ENCODE peak calls at places on chromosomes 3 and 15, in six cellular contexts. S is bronchial epithelial cell, D is right atrium auricular region, V is dorsolateral prefrontal cortex, F is AG04450, H is left lung. Y is an unnamed sample.

GRCh38 chr3:54176106-54176505 is 53.8 kb downstream of the CACNA2D3 start:
- DNase-seq in V (no peak), S (peak), F (no peak), H (no peak), D (no peak), Y (no peak)

GRCh38 chr3:46676601-46677071 is 16.8 kb downstream of the ALS2CL start:
- DNase-seq in H (peak), D (no peak), F (no peak), V (no peak), S (no peak), Y (no peak)

GRCh38 chr3:112685435-112685834 is 44.5 kb upstream of the CCDC80 start:
- DNase-seq in D (no peak), H (no peak), V (no peak), S (no peak), F (peak), Y (no peak)

GRCh38 chr3:119403201-119403600 is 60.2 kb downstream of the TMEM39A start:
- DNase-seq in D (no peak), S (peak), V (no peak), F (no peak), H (no peak), Y (no peak)

GRCh38 chr3:25420168-25420567 is 7.9 kb upstream of the RARB start:
- DNase-seq in H (no peak), S (no peak), D (no peak), V (no peak), F (no peak), Y (no peak)

GRCh38 chr3:124812291-124813265 is 74.6 kb downstream of the ITGB5 start:
- DNase-seq in S (peak), H (no peak), D (peak), V (peak), F (peak), Y (peak)

GRCh38 chr15:43977072-43977884 is 150.5 kb downstream of the WDR76 start:
- DNase-seq in H (no peak), D (no peak), V (no peak), F (no peak), S (no peak), Y (no peak)

GRCh38 chr15:70748281-70748747 is 15.0 kb downstream of the UACA start:
- DNase-seq in H (no peak), D (peak), F (no peak), V (no peak), S (no peak), Y (no peak)

GRCh38 chr3:57164217-57164605 is 942 bp downstream of the IL17RD start:
- DNase-seq in H (peak), D (peak), S (no peak), V (no peak), F (no peak), Y (no peak)

GRCh38 chr15:78129098-78130011 is 1.9 kb downstream of the CIB2 start:
- DNase-seq in H (no peak), V (no peak), F (no peak), D (no peak), S (no peak), Y (no peak)

GRCh38 chr3:177211503-177212277 is 14.4 kb upstream of the TBL1XR1 start:
- DNase-seq in F (no peak), H (no peak), V (no peak), S (peak), D (no peak), Y (peak)

GRCh38 chr3:139534444-139534812 is 5.1 kb downstream of the RBP1 start:
- DNase-seq in H (no peak), S (peak), V (no peak), D (no peak), F (peak), Y (peak)

GRCh38 chr15:74422723-74423442 is 10.9 kb downstream of the SEMA7A start:
- DNase-seq in H (peak), D (no peak), F (no peak), V (no peak), S (peak), Y (peak)

GRCh38 chr15:96341465-96342142 is 11.1 kb downstream of the NR2F2 start:
- DNase-seq in S (no peak), D (peak), V (no peak), F (no peak), H (no peak), Y (no peak)
- H3K4me3 ChIP-seq in S (peak), D (peak), V (peak), F (peak), H (peak), Y (peak)

GRCh38 chr15:65303687-65304392 is 637 bp upstream of the RNU5B-1 start:
- DNase-seq in F (peak), D (peak), V (peak), H (no peak), S (peak), Y (no peak)
- TF ChIP-seq CTCF in F (no peak), D (no peak), V (no peak), H (no peak), S (no peak), Y (no peak)

DNA sequence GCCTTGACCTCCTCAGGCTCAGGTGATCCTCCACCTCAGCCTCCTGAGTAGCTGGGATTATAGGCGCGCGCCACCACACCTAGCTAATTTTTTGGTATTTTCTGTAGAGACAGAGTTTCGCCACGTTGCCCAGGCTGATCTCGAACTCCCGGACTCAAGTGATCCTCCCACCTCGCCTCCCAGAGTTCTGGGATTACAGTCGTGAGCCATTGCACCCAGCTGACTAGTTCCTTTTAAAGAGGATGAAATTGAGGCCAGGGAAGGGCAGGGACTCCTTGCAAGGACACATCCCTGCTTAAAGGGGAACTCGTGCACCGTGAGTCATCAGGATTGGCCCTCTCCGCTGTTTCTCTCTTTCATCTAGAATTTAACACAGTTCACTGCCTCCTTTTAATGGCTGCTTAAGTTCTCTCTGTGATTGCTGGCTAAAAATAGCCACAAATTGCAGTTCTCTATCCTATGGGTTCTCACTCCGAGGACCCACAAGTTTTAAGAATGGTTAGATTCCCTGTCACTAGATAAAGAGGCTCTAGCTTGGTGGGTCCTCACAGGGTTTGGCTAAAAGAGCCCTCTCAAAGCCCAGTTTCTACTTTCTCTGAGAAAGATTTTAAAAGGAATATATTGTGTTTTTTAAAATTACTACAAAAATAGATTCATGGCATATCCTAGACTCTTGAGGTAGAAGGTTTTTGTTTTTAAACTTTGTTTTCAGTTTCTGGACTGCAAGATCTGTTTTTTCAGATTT is 1.4 kb downstream of the CRTAP start:
- DNase-seq in D (peak), S (peak), F (peak), V (peak), H (no peak), Y (peak)
- H3K4me3 ChIP-seq in D (peak), S (peak), F (peak), V (peak), H (peak), Y (peak)

GRCh38 chr3:37995652-37996641 is 5.4 kb downstream of the VILL start:
- DNase-seq in H (no peak), S (no peak), D (no peak), V (peak), F (no peak), Y (no peak)

GRCh38 chr3:37993067-37993809 is 2.7 kb downstream of the VILL start:
- DNase-seq in F (no peak), H (no peak), D (no peak), S (no peak), V (no peak), Y (no peak)

GRCh38 chr3:37992271-37993066 is 1.9 kb downstream of the VILL start:
- DNase-seq in H (no peak), D (no peak), V (no peak), F (no peak), S (peak), Y (no peak)

GRCh38 chr3:37994639-37994972 is 4.0 kb downstream of the VILL start:
- DNase-seq in D (no peak), F (no peak), V (no peak), S (no peak), H (no peak), Y (no peak)

DNA sequence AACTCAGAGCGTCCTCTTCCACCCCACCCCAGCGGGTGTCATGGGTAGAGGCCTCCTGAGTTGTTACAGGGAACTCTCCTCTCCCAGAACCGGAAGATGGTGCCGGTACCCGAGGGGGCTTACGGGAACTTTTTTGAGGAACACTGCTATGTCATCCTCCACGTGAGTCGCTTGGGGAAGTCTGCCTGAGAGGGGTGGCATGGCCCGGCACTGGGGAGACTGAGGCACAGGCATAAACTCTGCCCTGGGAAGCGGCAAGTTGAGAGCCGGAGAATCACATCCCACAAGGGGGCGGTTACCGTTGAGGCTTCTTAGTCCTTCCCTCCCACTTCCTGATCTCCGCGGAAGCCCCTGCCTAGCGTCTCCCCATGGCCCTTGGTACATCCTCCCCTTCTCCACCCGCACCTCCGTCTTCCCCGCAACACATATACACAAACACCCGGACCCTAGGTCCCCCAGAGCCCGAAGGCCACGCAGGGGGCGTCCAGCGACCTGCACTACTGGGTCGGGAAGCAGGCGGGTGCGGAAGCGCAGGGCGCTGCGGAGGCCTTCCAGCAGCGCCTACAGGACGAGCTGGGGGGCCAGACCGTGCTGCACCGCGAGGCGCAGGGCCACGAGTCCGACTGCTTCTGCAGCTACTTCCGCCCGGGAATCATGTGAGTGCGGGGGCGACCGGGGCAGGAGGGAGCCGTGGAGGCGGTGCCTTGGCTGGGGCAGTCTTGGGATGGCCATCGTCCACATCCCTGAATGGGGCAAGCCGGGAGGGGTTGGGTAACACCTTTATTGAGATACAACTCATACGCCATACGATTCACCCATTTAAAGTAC is 3.4 kb downstream of the VILL start:
- DNase-seq in D (peak), V (peak), S (peak), F (no peak), H (peak), Y (no peak)
- TF ChIP-seq CTCF in D (no peak), V (peak), S (peak), F (peak), H (no peak), Y (peak)

Y was measured in epithelial cell of proximal tubule.